ENCODE peak calls at places on chromosomes 6 and 20, in eight cellular contexts. G is stimulated activated CD8-positive, alpha-beta memory T cell treated with anti-CD3 and anti-CD28 coated beads, Interleukin-7, amount 100 ng/mL, for 1 hour; K is NCI-H446 treated with DMSO at 0.1 percent for 48 hours; U is AG04449; S is CD8-positive, alpha-beta T cell; T is ecto neural progenitor cell; X is DMS 273 treated with DMSO at 0.1 percent for 48 hours; H is NCI-H1930. A is an unnamed sample.

GRCh38 chr6:131183427-131184095 is 48.3 kb downstream of the AKAP7 start:
- DNase-seq in X (no peak), U (no peak), K (no peak), G (no peak), S (no peak), H (no peak), T (no peak), A (no peak)

GRCh38 chr20:43723735-43724134 is 3.1 kb downstream of the GTSF1L start:
- DNase-seq in T (no peak), K (no peak), X (no peak), G (no peak), H (no peak), U (no peak), S (no peak), A (no peak)

GRCh38 chr6:38413097-38413800 is 226.5 kb downstream of the BTBD9 start:
- DNase-seq in X (no peak), U (no peak), H (no peak), G (no peak), S (no peak), K (no peak), T (no peak), A (no peak)

GRCh38 chr20:11810316-11811130 is 107.2 kb upstream of the BTBD3 start:
- DNase-seq in H (no peak), K (peak), U (peak), G (no peak), S (no peak), X (no peak), T (no peak), A (peak)

GRCh38 chr6:47822856-47823554 is 41.2 kb downstream of the OPN5 start:
- DNase-seq in S (no peak), U (no peak), X (no peak), T (no peak), G (no peak), H (no peak), K (no peak), A (no peak)

GRCh38 chr6:35242486-35242885 is 17.0 kb upstream of the ZNF76 start:
- DNase-seq in T (no peak), X (no peak), G (no peak), U (no peak), S (no peak), H (no peak), K (no peak), A (no peak)

GRCh38 chr6:136958168-136958567 is 36.1 kb downstream of the SLC35D3 start:
- DNase-seq in G (no peak), T (no peak), S (no peak), K (no peak), U (no peak), X (no peak), H (no peak), A (no peak)

GRCh38 chr6:135037541-135037940 is 17.1 kb downstream of the HBS1L start:
- DNase-seq in G (no peak), U (no peak), X (no peak), H (no peak), S (no peak), T (no peak), K (no peak), A (no peak)

GRCh38 chr6:56552212-56553130 is 90.2 kb downstream of the DST start:
- DNase-seq in K (no peak), T (no peak), X (no peak), G (no peak), S (no peak), H (no peak), U (peak), A (no peak)

GRCh38 chr6:109001554-109001953 is 93.1 kb downstream of the SESN1 start:
- DNase-seq in X (no peak), G (no peak), S (no peak), U (no peak), H (no peak), T (no peak), K (no peak), A (no peak)

GRCh38 chr6:25136879-25137278 is 142.3 kb upstream of the CARMIL1 start:
- DNase-seq in G (no peak), K (no peak), S (no peak), U (no peak), H (no peak), T (no peak), X (no peak), A (no peak)

GRCh38 chr6:41167173-41167963 is 4.5 kb upstream of the TREM2 start:
- DNase-seq in S (no peak), G (no peak), X (no peak), T (peak), K (no peak), U (no peak), H (no peak), A (no peak)

GRCh38 chr6:138719011-138719635 is 54.4 kb upstream of the CCDC28A start:
- DNase-seq in H (no peak), S (no peak), G (no peak), U (peak), X (no peak), T (no peak), K (no peak), A (no peak)

GRCh38 chr6:23647045-23647444 is 479.0 kb upstream of the NRSN1 start:
- DNase-seq in U (no peak), H (peak), X (no peak), T (no peak), S (no peak), G (no peak), K (no peak), A (no peak)

GRCh38 chr20:9617062-9617461 is 102.7 kb downstream of the LAMP5 start:
- DNase-seq in T (peak), X (peak), K (peak), G (peak), H (peak), U (peak), S (no peak), A (peak)

GRCh38 chr20:38538789-38539188 is 42.2 kb upstream of the ADIG start:
- DNase-seq in T (no peak), X (no peak), G (no peak), K (no peak), U (no peak), H (no peak), S (no peak), A (no peak)

GRCh38 chr6:55277628-55278003 is 49.7 kb upstream of the GFRAL start:
- DNase-seq in H (no peak), X (no peak), T (no peak), U (no peak), K (no peak), G (no peak), S (no peak), A (no peak)

GRCh38 chr20:16170406-16170971 is 402.8 kb downstream of the KIF16B start:
- DNase-seq in S (no peak), H (no peak), X (no peak), G (no peak), U (no peak), K (no peak), T (no peak), A (no peak)

GRCh38 chr6:132659082-132659481 is at the start of gene TAAR1:
- DNase-seq in T (no peak), S (no peak), U (no peak), H (no peak), G (no peak), K (no peak), X (no peak), A (no peak)

GRCh38 chr20:45841407-45842129 is 8.0 kb downstream of the SNX21 start:
- DNase-seq in K (no peak), H (no peak), G (no peak), S (no peak), T (no peak), U (no peak), X (no peak), A (no peak)

GRCh38 chr20:20820780-20821495 is 108.5 kb upstream of the RALGAPA2 start:
- DNase-seq in U (no peak), K (no peak), X (no peak), H (no peak), T (no peak), G (no peak), S (no peak), A (no peak)

GRCh38 chr6:154888896-154889295 is 106.2 kb upstream of the TIAM2 start:
- DNase-seq in X (no peak), K (peak), S (no peak), H (no peak), T (no peak), U (no peak), G (no peak), A (no peak)

GRCh38 chr20:63686492-63687321 is 9.7 kb upstream of the TNFRSF6B start:
- DNase-seq in K (no peak), H (no peak), G (no peak), S (no peak), U (no peak), T (no peak), X (no peak), A (peak)

GRCh38 chr20:49445176-49445575 is 37.3 kb downstream of the KCNB1 start:
- DNase-seq in G (no peak), U (no peak), H (no peak), X (no peak), K (no peak), S (no peak), T (no peak), A (no peak)

GRCh38 chr20:19026121-19026878 is 186.1 kb upstream of the SLC24A3 start:
- DNase-seq in S (no peak), T (peak), G (no peak), X (no peak), K (no peak), U (no peak), H (no peak), A (no peak)

GRCh38 chr6:99331531-99331930 is 17.9 kb downstream of the FAXC start:
- DNase-seq in U (no peak), H (no peak), S (no peak), T (no peak), X (no peak), G (no peak), K (no peak), A (no peak)

GRCh38 chr20:41476013-41476441 is 109.4 kb upstream of the EMILIN3 start:
- DNase-seq in T (no peak), X (peak), G (no peak), U (no peak), S (no peak), K (peak), H (no peak), A (peak)

GRCh38 chr6:141848029-141848890 is 284.5 kb upstream of the GJE1 start:
- DNase-seq in H (no peak), U (no peak), S (no peak), G (peak), K (no peak), X (no peak), T (no peak), A (no peak)

GRCh38 chr6:158850807-158851115 is 31.6 kb upstream of the EZR start:
- DNase-seq in K (no peak), X (no peak), T (no peak), S (no peak), H (no peak), U (no peak), G (no peak), A (no peak)

GRCh38 chr6:14326774-14327173 is 209.2 kb downstream of the CD83 start:
- DNase-seq in H (no peak), S (no peak), G (no peak), T (no peak), X (no peak), U (no peak), K (no peak), A (no peak)

GRCh38 chr6:85394853-85395538 is 54.9 kb upstream of the NT5E start:
- DNase-seq in U (no peak), G (no peak), K (no peak), T (no peak), H (no peak), S (no peak), X (no peak), A (no peak)

GRCh38 chr20:32678948-32679347 is 5.2 kb upstream of the C20orf203 start:
- DNase-seq in H (no peak), T (no peak), K (peak), G (no peak), X (no peak), U (no peak), S (no peak), A (no peak)

GRCh38 chr6:51559059-51559458 is 528.4 kb downstream of the PKHD1 start:
- DNase-seq in S (no peak), T (no peak), U (no peak), G (no peak), X (no peak), K (no peak), H (no peak), A (no peak)

GRCh38 chr6:28710466-28711191 is 184.9 kb downstream of the GPX5 start:
- DNase-seq in S (no peak), H (no peak), T (no peak), G (no peak), U (no peak), K (peak), X (peak), A (no peak)

GRCh38 chr6:37048851-37049734 is 43.6 kb downstream of the FGD2 start:
- DNase-seq in G (peak), X (no peak), T (no peak), K (no peak), S (peak), H (no peak), U (peak), A (peak)

GRCh38 chr6:121733216-121733615 is 297.8 kb downstream of the GJA1 start:
- DNase-seq in X (no peak), U (no peak), H (no peak), K (no peak), S (no peak), G (no peak), T (no peak), A (no peak)

GRCh38 chr20:44717986-44718385 is 2.8 kb downstream of the CCN5 start:
- DNase-seq in X (no peak), K (no peak), U (no peak), T (no peak), G (no peak), S (no peak), H (no peak), A (no peak)

A was measured in AG04450.